ENCODE peak calls at places on chromosomes 1 and 21, in ten cellular contexts. L, C, E, S, R, J, H, N, Z and T are unnamed samples.

GRCh38 chr1:28631713-28632112 is 11.2 kb downstream of the TAF12 start:
- DNase-seq in N (no peak), R (no peak), Z (no peak), J (no peak), L (no peak), C (no peak), H (no peak), S (no peak), E (no peak), T (no peak)

GRCh38 chr1:156875067-156875615 is 14.5 kb downstream of the NTRK1 start:
- DNase-seq in N (no peak), H (no peak), S (no peak), Z (no peak), C (no peak), E (no peak), R (no peak), J (no peak), L (no peak), T (no peak)

GRCh38 chr1:59903136-59903754 is 23.3 kb downstream of the CYP2J2 start:
- DNase-seq in L (no peak), E (peak), N (peak), Z (peak), H (no peak), S (no peak), R (peak), J (no peak), C (no peak), T (peak)

GRCh38 chr1:240860023-240860422 is 248.1 kb upstream of the GREM2 start:
- DNase-seq in N (no peak), C (no peak), J (no peak), E (no peak), L (no peak), S (no peak), H (no peak), Z (no peak), R (no peak), T (no peak)

GRCh38 chr1:24694380-24694843 is 50.8 kb upstream of the CLIC4 start:
- DNase-seq in H (no peak), L (no peak), Z (no peak), S (no peak), J (peak), R (no peak), N (no peak), E (no peak), C (peak), T (no peak)

GRCh38 chr1:224736619-224737352 is 120.7 kb downstream of the CNIH3 start:
- DNase-seq in J (no peak), R (no peak), C (no peak), E (no peak), N (no peak), H (no peak), Z (peak), L (no peak), S (no peak), T (peak)

GRCh38 chr1:185402930-185403329 is 85.9 kb upstream of the IVNS1ABP start:
- DNase-seq in J (peak), E (no peak), C (no peak), L (no peak), R (no peak), N (no peak), S (no peak), Z (no peak), H (no peak), T (no peak)

GRCh38 chr1:116988908-116989307 is 12.7 kb upstream of the CD101 start:
- DNase-seq in E (no peak), N (no peak), H (no peak), L (no peak), Z (no peak), J (no peak), C (peak), R (no peak), S (no peak), T (no peak)

GRCh38 chr1:150009604-150010387 is 730 bp downstream of the OTUD7B start:
- DNase-seq in C (no peak), Z (peak), R (peak), J (no peak), H (peak), L (peak), S (peak), N (peak), E (peak), T (peak)

GRCh38 chr1:201345081-201345355 is 32.5 kb downstream of the TNNT2 start:
- DNase-seq in R (no peak), L (no peak), C (no peak), N (no peak), Z (no peak), E (no peak), J (no peak), H (no peak), S (no peak), T (no peak)

GRCh38 chr1:25516686-25517085 is 26.7 kb upstream of the LDLRAP1 start:
- DNase-seq in N (no peak), C (no peak), L (no peak), R (no peak), J (no peak), Z (no peak), E (no peak), H (no peak), S (no peak), T (no peak)

GRCh38 chr1:55916480-55916879 is 662.9 kb downstream of the PLPP3 start:
- DNase-seq in J (no peak), H (no peak), L (no peak), N (no peak), C (no peak), R (no peak), Z (no peak), S (no peak), E (no peak), T (no peak)

GRCh38 chr1:158067651-158068050 is 74.2 kb downstream of the KIRREL1 start:
- DNase-seq in J (no peak), Z (no peak), C (no peak), H (no peak), L (no peak), R (no peak), E (no peak), S (no peak), N (no peak), T (no peak)

GRCh38 chr1:33985166-33985565 is 121.3 kb downstream of the HMGB4 start:
- DNase-seq in R (no peak), S (no peak), E (no peak), L (no peak), N (no peak), C (no peak), J (no peak), H (no peak), Z (no peak), T (no peak)

GRCh38 chr1:228647523-228648444 is 87.5 kb upstream of the RHOU start:
- DNase-seq in Z (no peak), J (peak), C (no peak), E (peak), N (peak), S (peak), R (peak), H (peak), L (no peak), T (no peak)

GRCh38 chr1:182113879-182114626 is 52.5 kb upstream of the ZNF648 start:
- DNase-seq in S (no peak), H (no peak), R (no peak), Z (peak), N (peak), J (no peak), E (no peak), C (no peak), L (no peak), T (peak)

GRCh38 chr1:100382657-100383056 is 30.4 kb downstream of the CDC14A start:
- DNase-seq in L (no peak), H (no peak), N (no peak), J (no peak), R (no peak), S (no peak), E (no peak), Z (no peak), C (no peak), T (no peak)

GRCh38 chr1:1157914-1158710 is 15.6 kb upstream of the TTLL10 start:
- DNase-seq in R (peak), J (peak), C (no peak), E (no peak), N (peak), Z (peak), L (no peak), H (no peak), S (peak), T (peak)

GRCh38 chr1:205598841-205599666 is 32.8 kb downstream of the ELK4 start:
- DNase-seq in N (no peak), S (no peak), Z (peak), R (no peak), J (no peak), L (no peak), E (peak), H (no peak), C (no peak), T (peak)

GRCh38 chr1:89894210-89894668 is 73.4 kb downstream of the LRRC8D start:
- DNase-seq in N (no peak), E (peak), S (no peak), R (no peak), L (no peak), Z (no peak), C (no peak), H (peak), J (no peak), T (no peak)

GRCh38 chr1:1162597-1163537 is 10.8 kb upstream of the TTLL10 start:
- DNase-seq in J (peak), S (no peak), E (no peak), N (no peak), H (no peak), Z (no peak), C (peak), L (no peak), R (no peak), T (no peak)

GRCh38 chr1:29569971-29570634 is 333.8 kb downstream of the PTPRU start:
- DNase-seq in E (peak), L (no peak), S (no peak), R (no peak), N (no peak), H (peak), J (no peak), Z (no peak), C (no peak), T (no peak)

GRCh38 chr1:228236744-228237143 is 28.9 kb downstream of the OBSCN start:
- DNase-seq in N (no peak), J (no peak), R (peak), E (no peak), Z (no peak), L (no peak), C (no peak), H (no peak), S (no peak), T (no peak)

GRCh38 chr1:48469616-48470500 is 2.1 kb downstream of the SPATA6 start:
- DNase-seq in L (no peak), R (no peak), Z (peak), C (no peak), S (no peak), J (peak), H (no peak), E (peak), N (peak), T (peak)

GRCh38 chr21:16419188-16419874 is 689.5 kb downstream of the USP25 start:
- DNase-seq in S (no peak), J (peak), E (no peak), N (peak), H (no peak), R (no peak), C (peak), Z (peak), L (no peak), T (no peak)

GRCh38 chr1:219317762-219318353 is 144.2 kb downstream of the LYPLAL1 start:
- DNase-seq in R (no peak), J (no peak), L (no peak), S (no peak), H (no peak), E (no peak), Z (no peak), N (no peak), C (no peak), T (no peak)

GRCh38 chr1:15038232-15039016 is 115.1 kb upstream of the TMEM51 start:
- DNase-seq in Z (no peak), C (no peak), E (peak), H (no peak), J (no peak), N (no peak), L (no peak), S (no peak), R (no peak), T (no peak)

GRCh38 chr1:76294470-76295194 is 220.1 kb downstream of the ST6GALNAC3 start:
- DNase-seq in N (no peak), H (no peak), Z (no peak), J (no peak), R (no peak), C (peak), E (no peak), L (no peak), S (no peak), T (no peak)

GRCh38 chr1:9872430-9873165 is 37.5 kb downstream of the CTNNBIP1 start:
- DNase-seq in J (no peak), C (no peak), S (no peak), L (no peak), Z (no peak), R (no peak), H (no peak), E (no peak), N (no peak), T (no peak)

GRCh38 chr1:17661546-17662157 is 93.5 kb upstream of the ACTL8 start:
- DNase-seq in S (peak), J (peak), E (peak), Z (peak), R (peak), L (peak), N (peak), H (no peak), C (no peak), T (peak)

GRCh38 chr1:32353886-32354570 is 8.3 kb downstream of the FAM229A start:
- DNase-seq in Z (no peak), L (no peak), N (no peak), R (no peak), S (no peak), H (no peak), J (no peak), E (no peak), C (no peak), T (no peak)

GRCh38 chr1:63575340-63575826 is 17.8 kb upstream of the PGM1 start:
- DNase-seq in R (no peak), C (no peak), Z (no peak), L (no peak), N (no peak), H (peak), J (no peak), S (no peak), E (no peak), T (no peak)

GRCh38 chr1:1286313-1287261 is 6.4 kb downstream of the SCNN1D start:
- DNase-seq in J (peak), E (no peak), L (no peak), C (no peak), N (no peak), Z (no peak), H (no peak), S (no peak), R (no peak), T (no peak)

GRCh38 chr1:57403201-57403600 is 20.7 kb downstream of the DAB1 start:
- DNase-seq in J (no peak), R (no peak), Z (no peak), S (no peak), E (no peak), H (no peak), C (no peak), L (no peak), N (no peak), T (no peak)

GRCh38 chr1:107277022-107277421 is 136.2 kb downstream of the NTNG1 start:
- DNase-seq in H (no peak), C (no peak), J (no peak), Z (peak), N (peak), L (no peak), R (peak), S (no peak), E (peak), T (no peak)

GRCh38 chr1:49686107-49686506 is 337.6 kb downstream of the AGBL4 start:
- DNase-seq in H (no peak), E (no peak), Z (no peak), C (no peak), S (no peak), R (no peak), L (no peak), N (no peak), J (no peak), T (no peak)